ENCODE peak calls at places on chromosomes 3 and 15, in seven cellular contexts. One of them, this sample, is unnamed.

GRCh38 chr15:70559840-70560239 is 203.5 kb downstream of the UACA start:
- DNase-seq in AG04450: no peak
- DNase-seq in fibroblast of lung: no peak
- DNase-seq in progenitor cell of endocrine pancreas: no peak
- DNase-seq in AG10803: no peak
- DNase-seq in A549: no peak
- DNase-seq in GM12864: no peak
- DNase-seq in this sample: peak; percentile 21

GRCh38 chr3:165211749-165212148 is 15.6 kb upstream of the SLITRK3 start:
- DNase-seq in AG04450: no peak
- DNase-seq in fibroblast of lung: no peak
- DNase-seq in progenitor cell of endocrine pancreas: no peak
- DNase-seq in AG10803: no peak
- DNase-seq in A549: no peak
- DNase-seq in GM12864: no peak
- DNase-seq in this sample: no peak

GRCh38 chr15:70401709-70402108 is 304.0 kb upstream of the TLE3 start:
- DNase-seq in AG04450: no peak
- DNase-seq in fibroblast of lung: no peak
- DNase-seq in progenitor cell of endocrine pancreas: no peak
- DNase-seq in AG10803: peak; percentile 29
- DNase-seq in A549: no peak
- DNase-seq in GM12864: no peak
- DNase-seq in this sample: no peak

GRCh38 chr3:46667657-46668056 is 25.8 kb downstream of the ALS2CL start:
- DNase-seq in AG04450: no peak
- DNase-seq in fibroblast of lung: no peak
- DNase-seq in progenitor cell of endocrine pancreas: no peak
- DNase-seq in AG10803: no peak
- DNase-seq in A549: no peak
- DNase-seq in GM12864: no peak
- DNase-seq in this sample: no peak

GRCh38 chr3:138452491-138452890 is 18.1 kb downstream of the ESYT3 start:
- DNase-seq in AG04450: no peak
- DNase-seq in fibroblast of lung: no peak
- DNase-seq in progenitor cell of endocrine pancreas: no peak
- DNase-seq in AG10803: no peak
- DNase-seq in A549: no peak
- DNase-seq in GM12864: no peak
- DNase-seq in this sample: no peak

GRCh38 chr3:6254490-6254889 is 606.4 kb upstream of the GRM7 start:
- DNase-seq in AG04450: no peak
- DNase-seq in fibroblast of lung: no peak
- DNase-seq in progenitor cell of endocrine pancreas: no peak
- DNase-seq in AG10803: no peak
- DNase-seq in A549: no peak
- DNase-seq in GM12864: no peak
- DNase-seq in this sample: no peak

GRCh38 chr3:59498995-59499394 is 449.2 kb upstream of the CFAP20DC start:
- DNase-seq in AG04450: no peak
- DNase-seq in fibroblast of lung: no peak
- DNase-seq in progenitor cell of endocrine pancreas: no peak
- DNase-seq in AG10803: no peak
- DNase-seq in A549: no peak
- DNase-seq in GM12864: no peak
- DNase-seq in this sample: no peak

GRCh38 chr3:23253214-23253613 is 50.1 kb downstream of the UBE2E2 start:
- DNase-seq in AG04450: no peak
- DNase-seq in fibroblast of lung: no peak
- DNase-seq in progenitor cell of endocrine pancreas: no peak
- DNase-seq in AG10803: no peak
- DNase-seq in A549: no peak
- DNase-seq in GM12864: peak; percentile 22
- DNase-seq in this sample: no peak

GRCh38 chr3:124429129-124429815 is 301.0 kb upstream of the UMPS start:
- DNase-seq in AG04450: no peak
- DNase-seq in fibroblast of lung: peak; percentile 60
- DNase-seq in progenitor cell of endocrine pancreas: no peak
- DNase-seq in AG10803: peak; percentile 58
- DNase-seq in A549: peak; percentile 10
- DNase-seq in GM12864: no peak
- DNase-seq in this sample: no peak

GRCh38 chr3:72347819-72348319 is 500.4 kb downstream of the SHQ1 start:
- DNase-seq in AG04450: peak; percentile 44
- DNase-seq in fibroblast of lung: peak; percentile 91
- DNase-seq in progenitor cell of endocrine pancreas: peak; percentile 25
- DNase-seq in AG10803: peak; percentile 91
- DNase-seq in A549: no peak
- DNase-seq in GM12864: peak; percentile 31
- DNase-seq in this sample: peak; percentile 22
- TF ChIP-seq CTCF in AG04450: no peak
- TF ChIP-seq CTCF in fibroblast of lung: no peak
- TF ChIP-seq CTCF in progenitor cell of endocrine pancreas: peak; percentile 28
- TF ChIP-seq CTCF in AG10803: no peak
- TF ChIP-seq CTCF in A549: no peak
- TF ChIP-seq CTCF in GM12864: no peak
- TF ChIP-seq CTCF in this sample: no peak

GRCh38 chr15:78177447-78177873 is 28.3 kb downstream of the IDH3A start:
- DNase-seq in AG04450: no peak
- DNase-seq in fibroblast of lung: peak; percentile 15
- DNase-seq in progenitor cell of endocrine pancreas: peak; percentile 51
- DNase-seq in AG10803: no peak
- DNase-seq in A549: peak; percentile 61
- DNase-seq in GM12864: no peak
- DNase-seq in this sample: peak; percentile 64
- TF ChIP-seq CTCF in AG04450: peak; percentile 63
- TF ChIP-seq CTCF in fibroblast of lung: peak; percentile 75
- TF ChIP-seq CTCF in progenitor cell of endocrine pancreas: peak; percentile 75
- TF ChIP-seq CTCF in AG10803: peak; percentile 64
- TF ChIP-seq CTCF in A549: peak; percentile 93
- TF ChIP-seq CTCF in GM12864: peak; percentile 83
- TF ChIP-seq CTCF in this sample: peak; percentile 62

GRCh38 chr3:52481819-52482521 is 13.2 kb upstream of the STAB1 start:
- DNase-seq in AG04450: no peak
- DNase-seq in fibroblast of lung: peak; percentile 30
- DNase-seq in progenitor cell of endocrine pancreas: no peak
- DNase-seq in AG10803: no peak
- DNase-seq in A549: peak; percentile 12
- DNase-seq in GM12864: no peak
- DNase-seq in this sample: peak; percentile 33
- TF ChIP-seq CTCF in AG04450: peak; percentile 45
- TF ChIP-seq CTCF in fibroblast of lung: peak; percentile 23
- TF ChIP-seq CTCF in progenitor cell of endocrine pancreas: peak; percentile 48
- TF ChIP-seq CTCF in AG10803: peak; percentile 43
- TF ChIP-seq CTCF in A549: no peak
- TF ChIP-seq CTCF in GM12864: peak; percentile 49
- TF ChIP-seq CTCF in this sample: peak; percentile 64

DNA sequence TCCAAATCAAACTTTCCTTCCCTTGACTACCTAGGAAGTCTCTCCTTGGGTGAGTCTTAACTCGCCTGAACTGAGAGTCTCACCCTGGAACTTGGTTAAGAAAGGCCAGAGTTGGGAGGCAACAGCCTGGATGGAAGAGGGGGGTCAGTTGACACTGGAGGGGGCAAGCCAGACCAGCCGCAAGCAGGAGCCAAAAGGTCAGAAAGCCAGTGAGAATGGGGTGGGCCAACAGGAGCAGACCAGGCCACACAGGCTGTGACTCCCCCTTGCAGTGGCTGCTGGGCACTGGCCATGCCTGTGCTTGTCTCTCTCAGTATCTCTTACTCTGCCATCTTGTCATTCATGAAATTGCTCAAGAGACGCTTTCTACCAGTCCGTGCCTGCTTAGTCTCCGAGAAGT is 32.9 kb downstream of the CRTC3 start:
- DNase-seq in AG04450: no peak
- DNase-seq in fibroblast of lung: no peak
- DNase-seq in progenitor cell of endocrine pancreas: no peak
- DNase-seq in AG10803: no peak
- DNase-seq in A549: no peak
- DNase-seq in GM12864: no peak
- DNase-seq in this sample: no peak
- TF ChIP-seq CTCF in AG04450: no peak
- TF ChIP-seq CTCF in fibroblast of lung: no peak
- TF ChIP-seq CTCF in progenitor cell of endocrine pancreas: no peak
- TF ChIP-seq CTCF in AG10803: no peak
- TF ChIP-seq CTCF in A549: no peak
- TF ChIP-seq CTCF in GM12864: no peak
- TF ChIP-seq CTCF in this sample: no peak

GRCh38 chr3:100073049-100073422 is 41.3 kb downstream of the FILIP1L start:
- DNase-seq in AG04450: no peak
- DNase-seq in fibroblast of lung: no peak
- DNase-seq in progenitor cell of endocrine pancreas: no peak
- DNase-seq in AG10803: no peak
- DNase-seq in A549: no peak
- DNase-seq in GM12864: no peak
- DNase-seq in this sample: no peak
- TF ChIP-seq CTCF in AG04450: no peak
- TF ChIP-seq CTCF in fibroblast of lung: no peak
- TF ChIP-seq CTCF in progenitor cell of endocrine pancreas: no peak
- TF ChIP-seq CTCF in AG10803: no peak
- TF ChIP-seq CTCF in A549: no peak
- TF ChIP-seq CTCF in GM12864: no peak
- TF ChIP-seq CTCF in this sample: no peak

DNA sequence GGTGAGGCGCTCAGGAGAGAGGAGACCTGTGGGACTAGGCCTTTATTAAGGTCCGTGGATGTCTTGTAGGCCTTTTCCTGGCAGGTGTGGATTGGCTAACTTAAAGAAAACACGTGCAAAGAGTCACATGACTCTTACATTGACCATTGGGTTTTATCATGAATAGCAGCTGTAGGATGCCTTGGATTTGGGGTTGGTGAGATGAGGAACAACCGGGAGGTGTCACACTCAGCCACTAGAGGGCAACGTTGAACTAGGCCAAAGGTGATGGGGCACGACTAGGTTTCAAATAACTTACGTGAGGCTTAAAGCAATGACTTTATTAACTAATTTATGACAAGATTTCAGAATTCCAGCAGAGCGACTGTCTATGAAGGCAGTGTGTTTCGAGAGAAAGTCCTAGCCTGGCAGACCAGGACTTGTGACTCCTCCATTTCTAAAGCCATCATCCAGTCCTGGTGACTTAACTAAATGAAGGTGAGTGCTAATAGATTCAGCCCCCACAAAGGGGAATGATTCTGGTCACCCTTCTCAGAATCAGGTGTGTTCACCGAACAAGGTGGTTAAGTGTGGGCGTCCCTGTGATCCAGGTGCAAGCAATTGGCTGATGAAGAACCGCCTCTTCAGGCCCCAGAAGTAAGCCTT is 345.6 kb downstream of the MCTP2 start:
- DNase-seq in AG04450: no peak
- DNase-seq in fibroblast of lung: peak; percentile 5
- DNase-seq in progenitor cell of endocrine pancreas: no peak
- DNase-seq in AG10803: peak; percentile 0
- DNase-seq in A549: no peak
- DNase-seq in GM12864: no peak
- DNase-seq in this sample: peak; percentile 65
- TF ChIP-seq CTCF in AG04450: peak; percentile 55
- TF ChIP-seq CTCF in fibroblast of lung: no peak
- TF ChIP-seq CTCF in progenitor cell of endocrine pancreas: peak; percentile 51
- TF ChIP-seq CTCF in AG10803: peak; percentile 52
- TF ChIP-seq CTCF in A549: peak; percentile 24
- TF ChIP-seq CTCF in GM12864: peak; percentile 88
- TF ChIP-seq CTCF in this sample: peak; percentile 85

GRCh38 chr3:9934235-9934621 is 594 bp downstream of the CRELD1 start:
- DNase-seq in AG04450: no peak
- DNase-seq in fibroblast of lung: no peak
- DNase-seq in progenitor cell of endocrine pancreas: no peak
- DNase-seq in AG10803: no peak
- DNase-seq in A549: no peak
- DNase-seq in GM12864: no peak
- DNase-seq in this sample: peak; percentile 36
- TF ChIP-seq CTCF in AG04450: peak; percentile 43
- TF ChIP-seq CTCF in fibroblast of lung: no peak
- TF ChIP-seq CTCF in progenitor cell of endocrine pancreas: peak; percentile 30
- TF ChIP-seq CTCF in AG10803: peak; percentile 27
- TF ChIP-seq CTCF in A549: no peak
- TF ChIP-seq CTCF in GM12864: peak; percentile 25
- TF ChIP-seq CTCF in this sample: no peak